ENCODE peak calls at places on chromosomes 4 and X, in five cellular contexts. X is HFF-Myc, E is natural killer cell, H is NCI-H446 treated with DMSO at 0.1 percent for 48 hours, J is lower leg skin. A is an unnamed sample.

GRCh38 chr4:20430555-20430954 is 178.8 kb downstream of the SLIT2 start:
- DNase-seq in X (no peak), E (no peak), H (no peak), J (no peak), A (peak)

GRCh38 chr4:187478292-187479205 is 517.0 kb upstream of the ZFP42 start:
- DNase-seq in X (peak), E (no peak), H (no peak), J (no peak), A (peak)

GRCh38 chr4:150229538-150229937 is 151.3 kb downstream of the DCLK2 start:
- DNase-seq in X (no peak), E (no peak), H (peak), J (no peak), A (no peak)

GRCh38 chr4:143184217-143184502 is 557 bp upstream of the USP38 start:
- DNase-seq in X (no peak), E (no peak), H (no peak), J (no peak), A (no peak)

GRCh38 chr4:57270350-57270749 is 160.2 kb upstream of the IGFBP7 start:
- DNase-seq in X (no peak), E (no peak), H (no peak), J (no peak), A (no peak)

GRCh38 chrX:148204195-148204594 is 223.1 kb downstream of the FMR1NB start:
- DNase-seq in X (no peak), E (no peak), H (no peak), J (no peak), A (no peak)

GRCh38 chr4:163755013-163755412 is 260.5 kb downstream of the TMA16 start:
- DNase-seq in X (no peak), E (no peak), H (no peak), J (no peak), A (no peak)

GRCh38 chrX:130179170-130179569 is 7.4 kb downstream of the RAB33A start:
- DNase-seq in X (no peak), E (no peak), H (no peak), J (no peak), A (no peak)

GRCh38 chr4:155526452-155527169 is 140.0 kb upstream of the GUCY1A1 start:
- DNase-seq in X (no peak), E (no peak), H (no peak), J (no peak), A (no peak)

A was measured in AG08395.